ENCODE peak calls at places on chromosomes 6 and 20, in four cellular contexts. T is endodermal cell, B is testis, U is keratinocyte. Y is an unnamed sample.

GRCh38 chr20:62323146-62323979 is 20.6 kb downstream of the ADRM1 start:
- DNase-seq in T (no peak), U (no peak), B (peak; percentile 52), Y (no peak)

GRCh38 chr6:127684501-127684900 is 107.5 kb downstream of the C6orf58 start:
- DNase-seq in T (no peak), B (no peak), U (no peak), Y (no peak)

GRCh38 chr6:111585241-111585968 is 20.3 kb downstream of the TRAF3IP2 start:
- DNase-seq in T (no peak), U (no peak), B (no peak), Y (no peak)

GRCh38 chr6:111651185-111652034 is 45.7 kb upstream of the TRAF3IP2 start:
- DNase-seq in U (no peak), T (no peak), B (no peak), Y (no peak)

GRCh38 chr6:134908906-134909516 is 40.9 kb downstream of the ALDH8A1 start:
- DNase-seq in T (no peak), U (peak; percentile 97), B (peak; percentile 68), Y (peak; percentile 53)

GRCh38 chr6:33987531-33988021 is 158.3 kb downstream of the GRM4 start:
- DNase-seq in U (no peak), T (no peak), B (no peak), Y (no peak)

GRCh38 chr20:36092424-36093024 is 62.0 kb upstream of the EPB41L1 start:
- DNase-seq in T (peak; percentile 79), U (no peak), B (peak; percentile 27), Y (no peak)

GRCh38 chr6:147211349-147211748 is 7.1 kb downstream of the STXBP5 start:
- DNase-seq in B (no peak), T (no peak), U (no peak), Y (no peak)

GRCh38 chr6:134077301-134077700 is 24.9 kb upstream of the SLC2A12 start:
- DNase-seq in U (no peak), B (no peak), T (no peak), Y (no peak)

GRCh38 chr6:9563996-9564395 is 850.9 kb downstream of the TFAP2A start:
- DNase-seq in U (no peak), T (no peak), B (no peak), Y (no peak)

GRCh38 chr6:21277601-21278043 is 315.9 kb upstream of the SOX4 start:
- DNase-seq in T (peak; percentile 78), U (peak; percentile 50), B (no peak), Y (no peak)

GRCh38 chr6:95866732-95867131 is 149.0 kb upstream of the FUT9 start:
- DNase-seq in B (peak; percentile 64), T (peak; percentile 72), U (no peak), Y (no peak)

GRCh38 chr6:74408844-74409243 is 712.8 kb downstream of the CD109 start:
- DNase-seq in B (no peak), U (no peak), T (no peak), Y (no peak)

DNA sequence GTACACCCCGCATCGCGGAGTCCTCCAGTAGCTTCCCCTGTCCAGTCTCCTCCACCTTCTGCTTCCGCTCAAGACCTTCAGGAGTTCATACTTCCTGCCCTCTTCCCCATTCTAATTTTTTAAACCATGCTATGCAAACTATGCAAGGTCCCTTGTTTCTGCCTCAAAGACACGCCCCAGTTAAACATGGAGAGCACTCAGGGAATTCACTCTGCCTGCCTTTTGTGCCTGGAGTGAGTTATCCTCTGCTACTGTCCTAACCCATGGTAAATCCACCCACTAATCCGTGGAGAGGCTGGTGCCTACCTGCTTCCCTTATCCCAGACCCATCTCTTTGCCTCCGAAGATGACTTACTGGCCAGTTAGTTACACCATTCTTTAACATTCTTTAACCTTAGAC is 473.7 kb upstream of the JARID2 start:
- DNase-seq in T (no peak), U (no peak), B (no peak), Y (no peak)
- H3K4me1 ChIP-seq in T (no peaks in the 10 kb centered on the region), U (no peaks in the 10 kb centered on the region), B (no peaks in the 10 kb centered on the region), Y (no peaks in the 10 kb centered on the region)

DNA sequence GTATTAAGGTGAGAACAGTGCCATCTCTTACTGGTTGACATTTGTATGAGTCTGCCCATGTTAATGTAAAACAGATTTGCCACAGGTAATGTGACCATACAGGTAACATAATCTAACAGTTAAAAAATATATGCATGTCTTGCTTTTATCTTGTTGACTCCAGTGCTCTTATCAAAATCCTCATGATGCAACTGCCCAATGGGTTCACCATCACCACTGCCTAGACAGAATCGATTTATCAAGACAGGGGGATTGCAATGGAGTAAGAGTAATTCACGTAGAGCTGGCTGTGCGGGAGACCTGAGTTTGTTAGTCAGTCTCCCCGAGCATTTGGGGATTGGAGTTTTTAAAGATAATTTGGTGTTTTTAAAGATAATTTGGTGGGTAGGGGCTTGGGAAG is 19.2 kb downstream of the SNX9 start:
- DNase-seq in U (no peak), B (no peak), T (no peak), Y (no peak)
- H3K4me1 ChIP-seq in U (peaks cover 77% of the 10 kb centered on the region), B (no peaks in the 10 kb centered on the region), T (peaks cover 5% of the 10 kb centered on the region), Y (peaks cover 41% of the 10 kb centered on the region)

DNA sequence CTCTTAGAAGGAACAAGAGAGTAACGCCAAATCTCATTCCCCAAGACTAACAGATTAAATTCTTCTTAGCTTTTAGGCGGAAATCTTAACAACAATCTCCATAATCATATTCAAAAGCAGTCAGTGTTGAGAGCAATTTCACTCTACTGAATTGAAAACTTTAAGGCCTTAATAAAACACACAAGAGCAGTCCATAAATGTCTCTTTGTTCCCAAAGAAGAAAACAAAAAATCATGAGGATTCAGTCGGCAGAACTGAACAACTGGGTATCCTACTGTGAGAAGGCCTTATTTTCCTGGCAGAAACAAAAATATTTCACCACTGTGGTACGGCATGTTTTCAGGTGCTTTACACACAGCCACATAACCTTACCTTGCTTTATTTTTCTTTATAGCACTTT is 14.4 kb downstream of the ABHD12 start:
- DNase-seq in T (no peak), U (no peak), B (no peak), Y (no peak)
- H3K4me1 ChIP-seq in T (no peaks in the 10 kb centered on the region), U (peaks cover 3% of the 10 kb centered on the region), B (no peaks in the 10 kb centered on the region), Y (no peaks in the 10 kb centered on the region)

GRCh38 chr6:142548571-142548970 is 246.8 kb downstream of the ADGRG6 start:
- DNase-seq in B (no peak), T (no peak), U (no peak), Y (no peak)
- H3K4me1 ChIP-seq in B (no peaks in the 10 kb centered on the region), T (no peaks in the 10 kb centered on the region), U (peaks cover 15% of the 10 kb centered on the region), Y (no peaks in the 10 kb centered on the region)

DNA sequence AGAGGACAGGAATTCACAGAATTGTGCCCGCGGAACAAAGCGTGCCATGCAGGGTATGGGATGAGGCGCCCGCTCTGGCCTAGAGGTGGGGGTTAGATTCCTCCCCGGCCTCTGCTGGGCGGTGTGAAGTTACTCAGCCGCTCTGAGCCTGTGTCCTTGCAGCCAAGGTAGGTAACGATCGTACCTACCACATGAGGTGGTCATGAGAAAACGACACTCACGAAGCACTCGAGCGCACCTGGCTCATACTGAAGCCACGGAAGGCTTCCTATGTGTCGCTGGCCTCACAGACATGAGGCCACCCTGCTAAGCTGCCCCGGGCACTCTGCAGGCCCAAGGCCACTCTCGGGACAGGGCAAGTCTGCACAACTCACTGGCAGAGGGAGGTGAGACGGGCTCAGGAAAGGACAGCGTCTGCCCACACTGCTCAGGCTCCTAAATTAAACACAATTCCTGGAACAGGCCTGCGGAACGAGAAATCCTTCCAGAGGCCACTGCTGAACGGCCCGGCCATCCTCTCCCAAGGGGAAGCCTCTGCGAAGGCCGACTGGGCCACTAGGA is 70.8 kb downstream of the PSMG4 start:
- DNase-seq in U (no peak), T (no peak), B (no peak), Y (no peak)
- H3K4me1 ChIP-seq in U (peaks cover 1% of the 10 kb centered on the region), T (no peaks in the 10 kb centered on the region), B (no peaks in the 10 kb centered on the region), Y (peaks cover 5% of the 10 kb centered on the region)

GRCh38 chr20:50518270-50518721 is 8.1 kb downstream of the PTPN1 start:
- DNase-seq in U (no peak), T (no peak), B (no peak), Y (no peak)

GRCh38 chr20:50521709-50522674 is 11.8 kb downstream of the PTPN1 start:
- DNase-seq in T (no peak), U (no peak), B (no peak), Y (no peak)

GRCh38 chr20:50521221-50521642 is 11.0 kb downstream of the PTPN1 start:
- DNase-seq in U (no peak), T (no peak), B (no peak), Y (no peak)

GRCh38 chr20:50519036-50519780 is 9.0 kb downstream of the PTPN1 start:
- DNase-seq in T (no peak), B (no peak), U (no peak), Y (no peak)

GRCh38 chr20:50520222-50520877 is 10.2 kb downstream of the PTPN1 start:
- DNase-seq in T (no peak), U (no peak), B (no peak), Y (no peak)
- H3K4me1 ChIP-seq in T (no peaks in the 10 kb centered on the region), U (peaks cover 68% of the 10 kb centered on the region), B (peaks cover 19% of the 10 kb centered on the region), Y (peaks cover 60% of the 10 kb centered on the region)

DNA sequence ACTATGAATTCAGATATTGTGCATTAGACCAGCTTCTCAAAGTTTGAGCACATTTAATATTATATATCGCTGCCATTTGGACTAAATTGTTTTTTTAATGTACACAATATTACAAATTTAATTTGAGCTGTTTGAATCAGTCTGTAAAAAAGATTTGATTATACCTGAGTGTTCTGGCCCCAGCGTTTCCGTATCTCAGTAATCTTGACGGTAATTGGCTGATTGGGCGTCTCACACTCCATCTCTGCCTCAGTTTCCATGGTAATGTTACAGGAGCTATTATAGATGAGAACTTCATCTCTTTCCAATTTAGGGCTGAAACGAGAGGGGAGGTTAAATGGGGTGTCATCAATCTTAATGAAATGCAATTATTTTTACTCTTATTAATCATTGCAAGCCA is 77.3 kb downstream of the PKHD1 start:
- DNase-seq in T (no peak), B (no peak), U (no peak), Y (no peak)
- H3K4me1 ChIP-seq in T (no peaks in the 10 kb centered on the region), B (no peaks in the 10 kb centered on the region), U (no peaks in the 10 kb centered on the region), Y (peaks cover 14% of the 10 kb centered on the region)